ENCODE peak calls at places on chromosomes 7 and 10, in five cellular contexts. B, K, M, A and R are unnamed samples.

GRCh38 chr10:79399242-79399831 is 46.1 kb downstream of the ZCCHC24 start:
- DNase-seq in B (peak), K (peak), M (no peak), A (no peak), R (peak)

GRCh38 chr7:14604606-14605005 is 297.9 kb downstream of the DGKB start:
- DNase-seq in B (no peak), K (no peak), M (no peak), A (no peak), R (peak)

GRCh38 chr7:27244488-27245123 is 2.0 kb downstream of the EVX1 start:
- DNase-seq in B (no peak), K (no peak), M (no peak), A (no peak), R (no peak)

GRCh38 chr7:102008535-102009262 is 191.3 kb downstream of the CUX1 start:
- DNase-seq in B (no peak), K (no peak), M (peak), A (no peak), R (no peak)

GRCh38 chr10:126549326-126549725 is 121.2 kb downstream of the C10orf90 start:
- DNase-seq in B (no peak), K (no peak), M (no peak), A (no peak), R (no peak)

GRCh38 chr7:108026647-108027046 is 23.7 kb upstream of the LAMB1 start:
- DNase-seq in B (no peak), K (no peak), M (no peak), A (no peak), R (no peak)

GRCh38 chr10:123205041-123205440 is 50.8 kb downstream of the BUB3 start:
- DNase-seq in B (no peak), K (no peak), M (no peak), A (no peak), R (no peak)

GRCh38 chr10:51783907-51784306 is 84.5 kb upstream of the CSTF2T start:
- DNase-seq in B (no peak), K (no peak), M (no peak), A (no peak), R (no peak)

GRCh38 chr7:111357691-111358090 is 204.6 kb downstream of the IMMP2L start:
- DNase-seq in B (no peak), K (no peak), M (peak), A (no peak), R (no peak)

GRCh38 chr10:6958254-6958653 is 378.2 kb upstream of the PRKCQ start:
- DNase-seq in B (no peak), K (no peak), M (peak), A (no peak), R (no peak)

GRCh38 chr10:70887804-70888800 is at the start of gene PCBD1:
- DNase-seq in B (peak), K (peak), M (peak), A (peak), R (peak)

GRCh38 chr10:75640803-75641202 is 209.4 kb downstream of the LRMDA start:
- DNase-seq in B (no peak), K (no peak), M (no peak), A (no peak), R (no peak)

GRCh38 chr10:11707936-11708335 is 34.2 kb upstream of the ECHDC3 start:
- DNase-seq in B (no peak), K (no peak), M (peak), A (no peak), R (no peak)

GRCh38 chr10:24790599-24790998 is 66.9 kb upstream of the ARHGAP21 start:
- DNase-seq in B (peak), K (no peak), M (no peak), A (no peak), R (no peak)

GRCh38 chr7:42593860-42594259 is 318.0 kb downstream of the C7orf25 start:
- DNase-seq in B (no peak), K (no peak), M (no peak), A (no peak), R (no peak)